ENCODE peak calls at places on chromosome 7, in nine cellular contexts. One of them, this sample, is unnamed.
A peak's percentile ranks its signal among the peaks of the same experiment; 100 is the strongest.

GRCh38 chr7:126450269-126450671 is 802.5 kb downstream of the GRM8 start:
- DNase-seq in GM18507: no peak
- DNase-seq in GM13976: peak; percentile 1
- DNase-seq in NCI-H748 treated with DMSO at 0.1 percent for 48 hours: no peak
- DNase-seq in CD8-positive, alpha-beta memory T cell: no peak
- DNase-seq in EL: no peak
- DNase-seq in fibroblast of mammary gland: no peak
- DNase-seq in LNCaP clone FGC: no peak
- DNase-seq in stimulated activated CD4-positive, alpha-beta T cell treated with anti-CD3 and anti-CD28 coated beads, Interleukin-2, amount 100 ng/mL, for 48 hours: no peak
- DNase-seq in this sample: no peak

GRCh38 chr7:151773795-151774194 is 103.1 kb downstream of the PRKAG2 start:
- DNase-seq in GM18507: no peak
- DNase-seq in GM13976: no peak
- DNase-seq in NCI-H748 treated with DMSO at 0.1 percent for 48 hours: peak; percentile 57
- DNase-seq in CD8-positive, alpha-beta memory T cell: no peak
- DNase-seq in EL: no peak
- DNase-seq in fibroblast of mammary gland: no peak
- DNase-seq in LNCaP clone FGC: no peak
- DNase-seq in stimulated activated CD4-positive, alpha-beta T cell treated with anti-CD3 and anti-CD28 coated beads, Interleukin-2, amount 100 ng/mL, for 48 hours: no peak
- DNase-seq in this sample: peak; percentile 14

GRCh38 chr7:152883858-152884257 is 124.3 kb downstream of the ACTR3B start:
- DNase-seq in GM18507: no peak
- DNase-seq in GM13976: no peak
- DNase-seq in NCI-H748 treated with DMSO at 0.1 percent for 48 hours: no peak
- DNase-seq in CD8-positive, alpha-beta memory T cell: no peak
- DNase-seq in EL: no peak
- DNase-seq in fibroblast of mammary gland: no peak
- DNase-seq in LNCaP clone FGC: no peak
- DNase-seq in stimulated activated CD4-positive, alpha-beta T cell treated with anti-CD3 and anti-CD28 coated beads, Interleukin-2, amount 100 ng/mL, for 48 hours: no peak
- DNase-seq in this sample: no peak

GRCh38 chr7:130529417-130529816 is 37.5 kb downstream of the MEST start:
- DNase-seq in GM18507: no peak
- DNase-seq in GM13976: no peak
- DNase-seq in NCI-H748 treated with DMSO at 0.1 percent for 48 hours: no peak
- DNase-seq in CD8-positive, alpha-beta memory T cell: no peak
- DNase-seq in EL: no peak
- DNase-seq in fibroblast of mammary gland: peak; percentile 1
- DNase-seq in LNCaP clone FGC: no peak
- DNase-seq in stimulated activated CD4-positive, alpha-beta T cell treated with anti-CD3 and anti-CD28 coated beads, Interleukin-2, amount 100 ng/mL, for 48 hours: no peak
- DNase-seq in this sample: no peak

GRCh38 chr7:17097668-17098297 is 200.7 kb upstream of the AHR start:
- DNase-seq in GM18507: no peak
- DNase-seq in GM13976: no peak
- DNase-seq in NCI-H748 treated with DMSO at 0.1 percent for 48 hours: no peak
- DNase-seq in CD8-positive, alpha-beta memory T cell: no peak
- DNase-seq in EL: no peak
- DNase-seq in fibroblast of mammary gland: no peak
- DNase-seq in LNCaP clone FGC: no peak
- DNase-seq in stimulated activated CD4-positive, alpha-beta T cell treated with anti-CD3 and anti-CD28 coated beads, Interleukin-2, amount 100 ng/mL, for 48 hours: no peak
- DNase-seq in this sample: no peak

GRCh38 chr7:135877799-135878198 is 99.4 kb downstream of the MTPN start:
- DNase-seq in GM18507: no peak
- DNase-seq in GM13976: no peak
- DNase-seq in NCI-H748 treated with DMSO at 0.1 percent for 48 hours: peak; percentile 60
- DNase-seq in CD8-positive, alpha-beta memory T cell: no peak
- DNase-seq in EL: peak; percentile 31
- DNase-seq in fibroblast of mammary gland: peak; percentile 85
- DNase-seq in LNCaP clone FGC: peak; percentile 82
- DNase-seq in stimulated activated CD4-positive, alpha-beta T cell treated with anti-CD3 and anti-CD28 coated beads, Interleukin-2, amount 100 ng/mL, for 48 hours: no peak
- DNase-seq in this sample: no peak

GRCh38 chr7:146296028-146296427 is 179.4 kb downstream of the CNTNAP2 start:
- DNase-seq in GM18507: no peak
- DNase-seq in GM13976: no peak
- DNase-seq in NCI-H748 treated with DMSO at 0.1 percent for 48 hours: no peak
- DNase-seq in CD8-positive, alpha-beta memory T cell: no peak
- DNase-seq in EL: no peak
- DNase-seq in fibroblast of mammary gland: no peak
- DNase-seq in LNCaP clone FGC: no peak
- DNase-seq in stimulated activated CD4-positive, alpha-beta T cell treated with anti-CD3 and anti-CD28 coated beads, Interleukin-2, amount 100 ng/mL, for 48 hours: no peak
- DNase-seq in this sample: no peak

GRCh38 chr7:4221043-4221442 is 461.1 kb upstream of the FOXK1 start:
- DNase-seq in GM18507: no peak
- DNase-seq in GM13976: no peak
- DNase-seq in NCI-H748 treated with DMSO at 0.1 percent for 48 hours: no peak
- DNase-seq in CD8-positive, alpha-beta memory T cell: no peak
- DNase-seq in EL: no peak
- DNase-seq in fibroblast of mammary gland: no peak
- DNase-seq in LNCaP clone FGC: no peak
- DNase-seq in stimulated activated CD4-positive, alpha-beta T cell treated with anti-CD3 and anti-CD28 coated beads, Interleukin-2, amount 100 ng/mL, for 48 hours: no peak
- DNase-seq in this sample: no peak

GRCh38 chr7:108618056-108618455 is 48.4 kb downstream of the DNAJB9 start:
- DNase-seq in GM18507: no peak
- DNase-seq in GM13976: no peak
- DNase-seq in NCI-H748 treated with DMSO at 0.1 percent for 48 hours: peak; percentile 68
- DNase-seq in CD8-positive, alpha-beta memory T cell: no peak
- DNase-seq in EL: no peak
- DNase-seq in fibroblast of mammary gland: no peak
- DNase-seq in LNCaP clone FGC: no peak
- DNase-seq in stimulated activated CD4-positive, alpha-beta T cell treated with anti-CD3 and anti-CD28 coated beads, Interleukin-2, amount 100 ng/mL, for 48 hours: no peak
- DNase-seq in this sample: no peak

GRCh38 chr7:47763063-47763974 is 181.4 kb upstream of the TNS3 start:
- DNase-seq in GM18507: no peak
- DNase-seq in GM13976: no peak
- DNase-seq in NCI-H748 treated with DMSO at 0.1 percent for 48 hours: peak; percentile 94
- DNase-seq in CD8-positive, alpha-beta memory T cell: no peak
- DNase-seq in EL: peak; percentile 91
- DNase-seq in fibroblast of mammary gland: peak; percentile 96
- DNase-seq in LNCaP clone FGC: no peak
- DNase-seq in stimulated activated CD4-positive, alpha-beta T cell treated with anti-CD3 and anti-CD28 coated beads, Interleukin-2, amount 100 ng/mL, for 48 hours: no peak
- DNase-seq in this sample: peak; percentile 50

GRCh38 chr7:113710310-113711106 is 208.3 kb downstream of the PPP1R3A start:
- DNase-seq in GM18507: peak; percentile 25
- DNase-seq in GM13976: peak; percentile 51
- DNase-seq in NCI-H748 treated with DMSO at 0.1 percent for 48 hours: peak; percentile 59
- DNase-seq in CD8-positive, alpha-beta memory T cell: peak; percentile 57
- DNase-seq in EL: peak; percentile 74
- DNase-seq in fibroblast of mammary gland: peak; percentile 85
- DNase-seq in LNCaP clone FGC: peak; percentile 78
- DNase-seq in stimulated activated CD4-positive, alpha-beta T cell treated with anti-CD3 and anti-CD28 coated beads, Interleukin-2, amount 100 ng/mL, for 48 hours: peak; percentile 34
- DNase-seq in this sample: peak; percentile 42

GRCh38 chr7:55448526-55448925 is 83.4 kb downstream of the LANCL2 start:
- DNase-seq in GM18507: no peak
- DNase-seq in GM13976: no peak
- DNase-seq in NCI-H748 treated with DMSO at 0.1 percent for 48 hours: no peak
- DNase-seq in CD8-positive, alpha-beta memory T cell: no peak
- DNase-seq in EL: no peak
- DNase-seq in fibroblast of mammary gland: no peak
- DNase-seq in LNCaP clone FGC: no peak
- DNase-seq in stimulated activated CD4-positive, alpha-beta T cell treated with anti-CD3 and anti-CD28 coated beads, Interleukin-2, amount 100 ng/mL, for 48 hours: no peak
- DNase-seq in this sample: no peak

GRCh38 chr7:5590596-5591546 is 167.2 kb upstream of the TNRC18 start:
- DNase-seq in GM18507: no peak
- DNase-seq in GM13976: no peak
- DNase-seq in NCI-H748 treated with DMSO at 0.1 percent for 48 hours: no peak
- DNase-seq in CD8-positive, alpha-beta memory T cell: no peak
- DNase-seq in EL: no peak
- DNase-seq in fibroblast of mammary gland: no peak
- DNase-seq in LNCaP clone FGC: no peak
- DNase-seq in stimulated activated CD4-positive, alpha-beta T cell treated with anti-CD3 and anti-CD28 coated beads, Interleukin-2, amount 100 ng/mL, for 48 hours: no peak
- DNase-seq in this sample: no peak

GRCh38 chr7:55185941-55186609 is 167.3 kb downstream of the EGFR start:
- DNase-seq in GM18507: no peak
- DNase-seq in GM13976: no peak
- DNase-seq in NCI-H748 treated with DMSO at 0.1 percent for 48 hours: no peak
- DNase-seq in CD8-positive, alpha-beta memory T cell: no peak
- DNase-seq in EL: peak; percentile 100
- DNase-seq in fibroblast of mammary gland: peak; percentile 99
- DNase-seq in LNCaP clone FGC: no peak
- DNase-seq in stimulated activated CD4-positive, alpha-beta T cell treated with anti-CD3 and anti-CD28 coated beads, Interleukin-2, amount 100 ng/mL, for 48 hours: no peak
- DNase-seq in this sample: no peak

GRCh38 chr7:28435732-28436378 is 23.5 kb downstream of the CREB5 start:
- DNase-seq in GM18507: no peak
- DNase-seq in GM13976: no peak
- DNase-seq in NCI-H748 treated with DMSO at 0.1 percent for 48 hours: peak; percentile 40
- DNase-seq in CD8-positive, alpha-beta memory T cell: no peak
- DNase-seq in EL: no peak
- DNase-seq in fibroblast of mammary gland: no peak
- DNase-seq in LNCaP clone FGC: no peak
- DNase-seq in stimulated activated CD4-positive, alpha-beta T cell treated with anti-CD3 and anti-CD28 coated beads, Interleukin-2, amount 100 ng/mL, for 48 hours: no peak
- DNase-seq in this sample: no peak

GRCh38 chr7:116924741-116925140 is 28.6 kb upstream of the ST7 start:
- DNase-seq in GM18507: no peak
- DNase-seq in GM13976: no peak
- DNase-seq in NCI-H748 treated with DMSO at 0.1 percent for 48 hours: no peak
- DNase-seq in CD8-positive, alpha-beta memory T cell: no peak
- DNase-seq in EL: no peak
- DNase-seq in fibroblast of mammary gland: peak; percentile 21
- DNase-seq in LNCaP clone FGC: no peak
- DNase-seq in stimulated activated CD4-positive, alpha-beta T cell treated with anti-CD3 and anti-CD28 coated beads, Interleukin-2, amount 100 ng/mL, for 48 hours: no peak
- DNase-seq in this sample: no peak

GRCh38 chr7:40329601-40330153 is 194.9 kb downstream of the SUGCT start:
- DNase-seq in GM18507: peak; percentile 18
- DNase-seq in GM13976: peak; percentile 52
- DNase-seq in NCI-H748 treated with DMSO at 0.1 percent for 48 hours: peak; percentile 11
- DNase-seq in CD8-positive, alpha-beta memory T cell: no peak
- DNase-seq in EL: peak; percentile 53
- DNase-seq in fibroblast of mammary gland: peak; percentile 73
- DNase-seq in LNCaP clone FGC: peak; percentile 50
- DNase-seq in stimulated activated CD4-positive, alpha-beta T cell treated with anti-CD3 and anti-CD28 coated beads, Interleukin-2, amount 100 ng/mL, for 48 hours: no peak
- DNase-seq in this sample: peak; percentile 6

GRCh38 chr7:50562126-50562525 is 3.1 kb downstream of the DDC start:
- DNase-seq in GM18507: no peak
- DNase-seq in GM13976: no peak
- DNase-seq in NCI-H748 treated with DMSO at 0.1 percent for 48 hours: no peak
- DNase-seq in CD8-positive, alpha-beta memory T cell: no peak
- DNase-seq in EL: no peak
- DNase-seq in fibroblast of mammary gland: no peak
- DNase-seq in LNCaP clone FGC: no peak
- DNase-seq in stimulated activated CD4-positive, alpha-beta T cell treated with anti-CD3 and anti-CD28 coated beads, Interleukin-2, amount 100 ng/mL, for 48 hours: no peak
- DNase-seq in this sample: no peak

GRCh38 chr7:825386-825785 is 6.9 kb upstream of the SUN1 start:
- DNase-seq in GM18507: no peak
- DNase-seq in GM13976: no peak
- DNase-seq in NCI-H748 treated with DMSO at 0.1 percent for 48 hours: no peak
- DNase-seq in CD8-positive, alpha-beta memory T cell: no peak
- DNase-seq in EL: peak; percentile 56
- DNase-seq in fibroblast of mammary gland: peak; percentile 71
- DNase-seq in LNCaP clone FGC: no peak
- DNase-seq in stimulated activated CD4-positive, alpha-beta T cell treated with anti-CD3 and anti-CD28 coated beads, Interleukin-2, amount 100 ng/mL, for 48 hours: no peak
- DNase-seq in this sample: no peak

GRCh38 chr7:76037310-76037709 is 10.5 kb downstream of the STYXL1 start:
- DNase-seq in GM18507: no peak
- DNase-seq in GM13976: no peak
- DNase-seq in NCI-H748 treated with DMSO at 0.1 percent for 48 hours: no peak
- DNase-seq in CD8-positive, alpha-beta memory T cell: no peak
- DNase-seq in EL: peak; percentile 87
- DNase-seq in fibroblast of mammary gland: peak; percentile 97
- DNase-seq in LNCaP clone FGC: no peak
- DNase-seq in stimulated activated CD4-positive, alpha-beta T cell treated with anti-CD3 and anti-CD28 coated beads, Interleukin-2, amount 100 ng/mL, for 48 hours: no peak
- DNase-seq in this sample: no peak

GRCh38 chr7:110003827-110004226 is 1087.1 kb upstream of the LRRN3 start:
- DNase-seq in GM18507: no peak
- DNase-seq in GM13976: no peak
- DNase-seq in NCI-H748 treated with DMSO at 0.1 percent for 48 hours: no peak
- DNase-seq in CD8-positive, alpha-beta memory T cell: no peak
- DNase-seq in EL: no peak
- DNase-seq in fibroblast of mammary gland: no peak
- DNase-seq in LNCaP clone FGC: no peak
- DNase-seq in stimulated activated CD4-positive, alpha-beta T cell treated with anti-CD3 and anti-CD28 coated beads, Interleukin-2, amount 100 ng/mL, for 48 hours: no peak
- DNase-seq in this sample: no peak

GRCh38 chr7:130037703-130038102 is 13.5 kb downstream of the ZC3HC1 start:
- DNase-seq in GM18507: no peak
- DNase-seq in GM13976: no peak
- DNase-seq in NCI-H748 treated with DMSO at 0.1 percent for 48 hours: no peak
- DNase-seq in CD8-positive, alpha-beta memory T cell: no peak
- DNase-seq in EL: no peak
- DNase-seq in fibroblast of mammary gland: peak; percentile 16
- DNase-seq in LNCaP clone FGC: no peak
- DNase-seq in stimulated activated CD4-positive, alpha-beta T cell treated with anti-CD3 and anti-CD28 coated beads, Interleukin-2, amount 100 ng/mL, for 48 hours: no peak
- DNase-seq in this sample: no peak